ENCODE peak calls at places on chromosomes 5 and 9, in ten cellular contexts. One of them, this sample, is unnamed.

GRCh38 chr5:103120607-103121200 is 603 bp downstream of the PPIP5K2 start:
- DNase-seq in activated CD4-positive, alpha-beta T cell treated with anti-CD3 and anti-CD28 coated beads, Interleukin-2, amount 10 ng/mL, durations not matched to agents 7 days and 5 days: peak
- DNase-seq in foreskin fibroblast: peak
- DNase-seq in heart right ventricle: no peak
- DNase-seq in RWPE1: peak
- DNase-seq in DMS153: no peak
- DNase-seq in T-helper 1 cell: no peak
- DNase-seq in Daoy: peak
- DNase-seq in B cell: no peak
- DNase-seq in naive thymus-derived CD8-positive, alpha-beta T cell: no peak
- DNase-seq in this sample: no peak

GRCh38 chr5:134043793-134044525 is 39.2 kb upstream of the VDAC1 start:
- DNase-seq in activated CD4-positive, alpha-beta T cell treated with anti-CD3 and anti-CD28 coated beads, Interleukin-2, amount 10 ng/mL, durations not matched to agents 7 days and 5 days: no peak
- DNase-seq in foreskin fibroblast: no peak
- DNase-seq in heart right ventricle: no peak
- DNase-seq in RWPE1: no peak
- DNase-seq in DMS153: no peak
- DNase-seq in T-helper 1 cell: no peak
- DNase-seq in Daoy: no peak
- DNase-seq in B cell: no peak
- DNase-seq in naive thymus-derived CD8-positive, alpha-beta T cell: no peak
- DNase-seq in this sample: no peak

GRCh38 chr9:130036099-130036498 is 6.9 kb downstream of the FNBP1 start:
- DNase-seq in activated CD4-positive, alpha-beta T cell treated with anti-CD3 and anti-CD28 coated beads, Interleukin-2, amount 10 ng/mL, durations not matched to agents 7 days and 5 days: no peak
- DNase-seq in foreskin fibroblast: peak
- DNase-seq in heart right ventricle: no peak
- DNase-seq in RWPE1: peak
- DNase-seq in DMS153: no peak
- DNase-seq in T-helper 1 cell: no peak
- DNase-seq in Daoy: peak
- DNase-seq in B cell: no peak
- DNase-seq in naive thymus-derived CD8-positive, alpha-beta T cell: no peak
- DNase-seq in this sample: no peak

GRCh38 chr5:179536676-179537075 is 13.7 kb upstream of the RUFY1 start:
- DNase-seq in activated CD4-positive, alpha-beta T cell treated with anti-CD3 and anti-CD28 coated beads, Interleukin-2, amount 10 ng/mL, durations not matched to agents 7 days and 5 days: no peak
- DNase-seq in foreskin fibroblast: no peak
- DNase-seq in heart right ventricle: no peak
- DNase-seq in RWPE1: no peak
- DNase-seq in DMS153: no peak
- DNase-seq in T-helper 1 cell: no peak
- DNase-seq in Daoy: no peak
- DNase-seq in B cell: no peak
- DNase-seq in naive thymus-derived CD8-positive, alpha-beta T cell: no peak
- DNase-seq in this sample: no peak

GRCh38 chr9:89743216-89743575 is 138.4 kb downstream of the GADD45G start:
- DNase-seq in activated CD4-positive, alpha-beta T cell treated with anti-CD3 and anti-CD28 coated beads, Interleukin-2, amount 10 ng/mL, durations not matched to agents 7 days and 5 days: peak
- DNase-seq in foreskin fibroblast: no peak
- DNase-seq in heart right ventricle: no peak
- DNase-seq in RWPE1: no peak
- DNase-seq in DMS153: no peak
- DNase-seq in T-helper 1 cell: peak
- DNase-seq in Daoy: no peak
- DNase-seq in B cell: no peak
- DNase-seq in naive thymus-derived CD8-positive, alpha-beta T cell: peak
- DNase-seq in this sample: peak

GRCh38 chr5:53607896-53608295 is 47.5 kb downstream of the NDUFS4 start:
- DNase-seq in activated CD4-positive, alpha-beta T cell treated with anti-CD3 and anti-CD28 coated beads, Interleukin-2, amount 10 ng/mL, durations not matched to agents 7 days and 5 days: no peak
- DNase-seq in foreskin fibroblast: peak
- DNase-seq in heart right ventricle: no peak
- DNase-seq in RWPE1: no peak
- DNase-seq in DMS153: no peak
- DNase-seq in T-helper 1 cell: no peak
- DNase-seq in Daoy: no peak
- DNase-seq in B cell: no peak
- DNase-seq in naive thymus-derived CD8-positive, alpha-beta T cell: no peak
- DNase-seq in this sample: no peak

GRCh38 chr5:8247485-8247884 is 378.5 kb downstream of the MTRR start:
- DNase-seq in activated CD4-positive, alpha-beta T cell treated with anti-CD3 and anti-CD28 coated beads, Interleukin-2, amount 10 ng/mL, durations not matched to agents 7 days and 5 days: no peak
- DNase-seq in foreskin fibroblast: peak
- DNase-seq in heart right ventricle: no peak
- DNase-seq in RWPE1: no peak
- DNase-seq in DMS153: peak
- DNase-seq in T-helper 1 cell: no peak
- DNase-seq in Daoy: no peak
- DNase-seq in B cell: no peak
- DNase-seq in naive thymus-derived CD8-positive, alpha-beta T cell: no peak
- DNase-seq in this sample: no peak

GRCh38 chr5:69189162-69190086 is at the start of gene CENPH:
- DNase-seq in activated CD4-positive, alpha-beta T cell treated with anti-CD3 and anti-CD28 coated beads, Interleukin-2, amount 10 ng/mL, durations not matched to agents 7 days and 5 days: peak
- DNase-seq in foreskin fibroblast: peak
- DNase-seq in heart right ventricle: peak
- DNase-seq in RWPE1: peak
- DNase-seq in DMS153: peak
- DNase-seq in T-helper 1 cell: peak
- DNase-seq in Daoy: peak
- DNase-seq in B cell: peak
- DNase-seq in naive thymus-derived CD8-positive, alpha-beta T cell: peak
- DNase-seq in this sample: peak

GRCh38 chr9:131395027-131395744 is 1.3 kb downstream of the PRRC2B start:
- DNase-seq in activated CD4-positive, alpha-beta T cell treated with anti-CD3 and anti-CD28 coated beads, Interleukin-2, amount 10 ng/mL, durations not matched to agents 7 days and 5 days: peak
- DNase-seq in foreskin fibroblast: peak
- DNase-seq in heart right ventricle: peak
- DNase-seq in RWPE1: peak
- DNase-seq in DMS153: no peak
- DNase-seq in T-helper 1 cell: peak
- DNase-seq in Daoy: no peak
- DNase-seq in B cell: peak
- DNase-seq in naive thymus-derived CD8-positive, alpha-beta T cell: peak
- DNase-seq in this sample: peak

GRCh38 chr5:76402880-76403712 is at the start of gene IQGAP2:
- DNase-seq in activated CD4-positive, alpha-beta T cell treated with anti-CD3 and anti-CD28 coated beads, Interleukin-2, amount 10 ng/mL, durations not matched to agents 7 days and 5 days: peak
- DNase-seq in foreskin fibroblast: peak
- DNase-seq in heart right ventricle: peak
- DNase-seq in RWPE1: peak
- DNase-seq in DMS153: no peak
- DNase-seq in T-helper 1 cell: peak
- DNase-seq in Daoy: peak
- DNase-seq in B cell: peak
- DNase-seq in naive thymus-derived CD8-positive, alpha-beta T cell: peak
- DNase-seq in this sample: peak

GRCh38 chr5:150658699-150659265 is 2.3 kb upstream of the MYOZ3 start:
- DNase-seq in activated CD4-positive, alpha-beta T cell treated with anti-CD3 and anti-CD28 coated beads, Interleukin-2, amount 10 ng/mL, durations not matched to agents 7 days and 5 days: no peak
- DNase-seq in foreskin fibroblast: no peak
- DNase-seq in heart right ventricle: no peak
- DNase-seq in RWPE1: no peak
- DNase-seq in DMS153: no peak
- DNase-seq in T-helper 1 cell: no peak
- DNase-seq in Daoy: no peak
- DNase-seq in B cell: no peak
- DNase-seq in naive thymus-derived CD8-positive, alpha-beta T cell: no peak
- DNase-seq in this sample: no peak

GRCh38 chr5:39829479-39829878 is 404.7 kb upstream of the DAB2 start:
- DNase-seq in activated CD4-positive, alpha-beta T cell treated with anti-CD3 and anti-CD28 coated beads, Interleukin-2, amount 10 ng/mL, durations not matched to agents 7 days and 5 days: no peak
- DNase-seq in foreskin fibroblast: no peak
- DNase-seq in heart right ventricle: no peak
- DNase-seq in RWPE1: no peak
- DNase-seq in DMS153: no peak
- DNase-seq in T-helper 1 cell: no peak
- DNase-seq in Daoy: no peak
- DNase-seq in B cell: no peak
- DNase-seq in naive thymus-derived CD8-positive, alpha-beta T cell: no peak
- DNase-seq in this sample: no peak

GRCh38 chr5:31761877-31762276 is 122.9 kb downstream of the PDZD2 start:
- DNase-seq in activated CD4-positive, alpha-beta T cell treated with anti-CD3 and anti-CD28 coated beads, Interleukin-2, amount 10 ng/mL, durations not matched to agents 7 days and 5 days: no peak
- DNase-seq in foreskin fibroblast: no peak
- DNase-seq in heart right ventricle: no peak
- DNase-seq in RWPE1: no peak
- DNase-seq in DMS153: no peak
- DNase-seq in T-helper 1 cell: no peak
- DNase-seq in Daoy: no peak
- DNase-seq in B cell: no peak
- DNase-seq in naive thymus-derived CD8-positive, alpha-beta T cell: no peak
- DNase-seq in this sample: no peak

GRCh38 chr5:80960531-80961375 is 590 bp downstream of the RASGRF2 start:
- DNase-seq in activated CD4-positive, alpha-beta T cell treated with anti-CD3 and anti-CD28 coated beads, Interleukin-2, amount 10 ng/mL, durations not matched to agents 7 days and 5 days: peak
- DNase-seq in foreskin fibroblast: peak
- DNase-seq in heart right ventricle: peak
- DNase-seq in RWPE1: peak
- DNase-seq in DMS153: no peak
- DNase-seq in T-helper 1 cell: peak
- DNase-seq in Daoy: peak
- DNase-seq in B cell: no peak
- DNase-seq in naive thymus-derived CD8-positive, alpha-beta T cell: peak
- DNase-seq in this sample: peak

GRCh38 chr5:137572042-137572695 is 73.0 kb upstream of the SPOCK1 start:
- DNase-seq in activated CD4-positive, alpha-beta T cell treated with anti-CD3 and anti-CD28 coated beads, Interleukin-2, amount 10 ng/mL, durations not matched to agents 7 days and 5 days: no peak
- DNase-seq in foreskin fibroblast: peak
- DNase-seq in heart right ventricle: no peak
- DNase-seq in RWPE1: peak
- DNase-seq in DMS153: no peak
- DNase-seq in T-helper 1 cell: no peak
- DNase-seq in Daoy: no peak
- DNase-seq in B cell: no peak
- DNase-seq in naive thymus-derived CD8-positive, alpha-beta T cell: no peak
- DNase-seq in this sample: no peak

GRCh38 chr5:56910123-56910951 is 941 bp downstream of the SETD9 start:
- DNase-seq in activated CD4-positive, alpha-beta T cell treated with anti-CD3 and anti-CD28 coated beads, Interleukin-2, amount 10 ng/mL, durations not matched to agents 7 days and 5 days: no peak
- DNase-seq in foreskin fibroblast: peak
- DNase-seq in heart right ventricle: peak
- DNase-seq in RWPE1: peak
- DNase-seq in DMS153: peak
- DNase-seq in T-helper 1 cell: no peak
- DNase-seq in Daoy: peak
- DNase-seq in B cell: peak
- DNase-seq in naive thymus-derived CD8-positive, alpha-beta T cell: peak
- DNase-seq in this sample: no peak

GRCh38 chr9:130331573-130331972 is 66.0 kb downstream of the HMCN2 start:
- DNase-seq in activated CD4-positive, alpha-beta T cell treated with anti-CD3 and anti-CD28 coated beads, Interleukin-2, amount 10 ng/mL, durations not matched to agents 7 days and 5 days: no peak
- DNase-seq in foreskin fibroblast: peak
- DNase-seq in heart right ventricle: peak
- DNase-seq in RWPE1: peak
- DNase-seq in DMS153: no peak
- DNase-seq in T-helper 1 cell: no peak
- DNase-seq in Daoy: peak
- DNase-seq in B cell: no peak
- DNase-seq in naive thymus-derived CD8-positive, alpha-beta T cell: no peak
- DNase-seq in this sample: no peak

GRCh38 chr5:172697123-172698121 is 56.4 kb downstream of the NEURL1B start:
- DNase-seq in activated CD4-positive, alpha-beta T cell treated with anti-CD3 and anti-CD28 coated beads, Interleukin-2, amount 10 ng/mL, durations not matched to agents 7 days and 5 days: peak
- DNase-seq in foreskin fibroblast: peak
- DNase-seq in heart right ventricle: peak
- DNase-seq in RWPE1: peak
- DNase-seq in DMS153: peak
- DNase-seq in T-helper 1 cell: peak
- DNase-seq in Daoy: peak
- DNase-seq in B cell: peak
- DNase-seq in naive thymus-derived CD8-positive, alpha-beta T cell: peak
- DNase-seq in this sample: peak

GRCh38 chr9:97904725-97905124 is 17.6 kb downstream of the TRMO start:
- DNase-seq in activated CD4-positive, alpha-beta T cell treated with anti-CD3 and anti-CD28 coated beads, Interleukin-2, amount 10 ng/mL, durations not matched to agents 7 days and 5 days: peak
- DNase-seq in foreskin fibroblast: no peak
- DNase-seq in heart right ventricle: no peak
- DNase-seq in RWPE1: no peak
- DNase-seq in DMS153: no peak
- DNase-seq in T-helper 1 cell: peak
- DNase-seq in Daoy: no peak
- DNase-seq in B cell: no peak
- DNase-seq in naive thymus-derived CD8-positive, alpha-beta T cell: no peak
- DNase-seq in this sample: no peak

GRCh38 chr5:119961993-119962392 is 332.6 kb downstream of the FAM170A start:
- DNase-seq in activated CD4-positive, alpha-beta T cell treated with anti-CD3 and anti-CD28 coated beads, Interleukin-2, amount 10 ng/mL, durations not matched to agents 7 days and 5 days: no peak
- DNase-seq in foreskin fibroblast: no peak
- DNase-seq in heart right ventricle: no peak
- DNase-seq in RWPE1: no peak
- DNase-seq in DMS153: no peak
- DNase-seq in T-helper 1 cell: no peak
- DNase-seq in Daoy: no peak
- DNase-seq in B cell: no peak
- DNase-seq in naive thymus-derived CD8-positive, alpha-beta T cell: no peak
- DNase-seq in this sample: no peak

GRCh38 chr9:96217756-96218693 is 84.0 kb downstream of the HSD17B3 start:
- DNase-seq in activated CD4-positive, alpha-beta T cell treated with anti-CD3 and anti-CD28 coated beads, Interleukin-2, amount 10 ng/mL, durations not matched to agents 7 days and 5 days: peak
- DNase-seq in foreskin fibroblast: peak
- DNase-seq in heart right ventricle: peak
- DNase-seq in RWPE1: peak
- DNase-seq in DMS153: peak
- DNase-seq in T-helper 1 cell: peak
- DNase-seq in Daoy: peak
- DNase-seq in B cell: no peak
- DNase-seq in naive thymus-derived CD8-positive, alpha-beta T cell: peak
- DNase-seq in this sample: peak

GRCh38 chr9:124349675-124350484 is 65.4 kb downstream of the PSMB7 start:
- DNase-seq in activated CD4-positive, alpha-beta T cell treated with anti-CD3 and anti-CD28 coated beads, Interleukin-2, amount 10 ng/mL, durations not matched to agents 7 days and 5 days: no peak
- DNase-seq in foreskin fibroblast: no peak
- DNase-seq in heart right ventricle: no peak
- DNase-seq in RWPE1: no peak
- DNase-seq in DMS153: no peak
- DNase-seq in T-helper 1 cell: no peak
- DNase-seq in Daoy: no peak
- DNase-seq in B cell: no peak
- DNase-seq in naive thymus-derived CD8-positive, alpha-beta T cell: no peak
- DNase-seq in this sample: no peak

GRCh38 chr5:54757541-54757940 is 227.9 kb downstream of the ESM1 start:
- DNase-seq in activated CD4-positive, alpha-beta T cell treated with anti-CD3 and anti-CD28 coated beads, Interleukin-2, amount 10 ng/mL, durations not matched to agents 7 days and 5 days: no peak
- DNase-seq in foreskin fibroblast: no peak
- DNase-seq in heart right ventricle: no peak
- DNase-seq in RWPE1: no peak
- DNase-seq in DMS153: no peak
- DNase-seq in T-helper 1 cell: no peak
- DNase-seq in Daoy: no peak
- DNase-seq in B cell: no peak
- DNase-seq in naive thymus-derived CD8-positive, alpha-beta T cell: no peak
- DNase-seq in this sample: no peak

GRCh38 chr5:61357745-61358144 is 25.7 kb downstream of the ZSWIM6 start:
- DNase-seq in activated CD4-positive, alpha-beta T cell treated with anti-CD3 and anti-CD28 coated beads, Interleukin-2, amount 10 ng/mL, durations not matched to agents 7 days and 5 days: no peak
- DNase-seq in foreskin fibroblast: peak
- DNase-seq in heart right ventricle: no peak
- DNase-seq in RWPE1: no peak
- DNase-seq in DMS153: no peak
- DNase-seq in T-helper 1 cell: no peak
- DNase-seq in Daoy: peak
- DNase-seq in B cell: no peak
- DNase-seq in naive thymus-derived CD8-positive, alpha-beta T cell: no peak
- DNase-seq in this sample: no peak

GRCh38 chr9:131826966-131827525 is 87.2 kb upstream of the RAPGEF1 start:
- DNase-seq in activated CD4-positive, alpha-beta T cell treated with anti-CD3 and anti-CD28 coated beads, Interleukin-2, amount 10 ng/mL, durations not matched to agents 7 days and 5 days: no peak
- DNase-seq in foreskin fibroblast: no peak
- DNase-seq in heart right ventricle: no peak
- DNase-seq in RWPE1: peak
- DNase-seq in DMS153: no peak
- DNase-seq in T-helper 1 cell: no peak
- DNase-seq in Daoy: peak
- DNase-seq in B cell: no peak
- DNase-seq in naive thymus-derived CD8-positive, alpha-beta T cell: no peak
- DNase-seq in this sample: no peak

GRCh38 chr9:116279230-116279629 is 125.6 kb downstream of the PAPPA start:
- DNase-seq in activated CD4-positive, alpha-beta T cell treated with anti-CD3 and anti-CD28 coated beads, Interleukin-2, amount 10 ng/mL, durations not matched to agents 7 days and 5 days: no peak
- DNase-seq in foreskin fibroblast: no peak
- DNase-seq in heart right ventricle: no peak
- DNase-seq in RWPE1: no peak
- DNase-seq in DMS153: no peak
- DNase-seq in T-helper 1 cell: no peak
- DNase-seq in Daoy: peak
- DNase-seq in B cell: no peak
- DNase-seq in naive thymus-derived CD8-positive, alpha-beta T cell: no peak
- DNase-seq in this sample: no peak

GRCh38 chr5:68272289-68272688 is 56.7 kb downstream of the PIK3R1 start:
- DNase-seq in activated CD4-positive, alpha-beta T cell treated with anti-CD3 and anti-CD28 coated beads, Interleukin-2, amount 10 ng/mL, durations not matched to agents 7 days and 5 days: no peak
- DNase-seq in foreskin fibroblast: no peak
- DNase-seq in heart right ventricle: no peak
- DNase-seq in RWPE1: no peak
- DNase-seq in DMS153: no peak
- DNase-seq in T-helper 1 cell: no peak
- DNase-seq in Daoy: no peak
- DNase-seq in B cell: no peak
- DNase-seq in naive thymus-derived CD8-positive, alpha-beta T cell: no peak
- DNase-seq in this sample: no peak

GRCh38 chr5:32865475-32865874 is 154.4 kb downstream of the NPR3 start:
- DNase-seq in activated CD4-positive, alpha-beta T cell treated with anti-CD3 and anti-CD28 coated beads, Interleukin-2, amount 10 ng/mL, durations not matched to agents 7 days and 5 days: no peak
- DNase-seq in foreskin fibroblast: peak
- DNase-seq in heart right ventricle: no peak
- DNase-seq in RWPE1: no peak
- DNase-seq in DMS153: no peak
- DNase-seq in T-helper 1 cell: no peak
- DNase-seq in Daoy: no peak
- DNase-seq in B cell: no peak
- DNase-seq in naive thymus-derived CD8-positive, alpha-beta T cell: no peak
- DNase-seq in this sample: no peak